ENCODE peak calls at places on chromosomes 4 and X, in six cellular contexts. U is astrocyte, R is fibroblast of mammary gland, I is NB4, Y is upper lobe of left lung, V is OCI-LY7. F is an unnamed sample.

GRCh38 chr4:82885410-82885809 is 5.5 kb downstream of the SEC31A start:
- DNase-seq in U (no peak), R (peak), I (no peak), Y (no peak), V (no peak), F (no peak)

GRCh38 chr4:75555294-75556164 is at the start of gene ODAPH:
- DNase-seq in U (peak), R (peak), I (no peak), Y (no peak), V (no peak), F (no peak)

GRCh38 chr4:7393491-7394183 is 41.1 kb downstream of the PSAPL1 start:
- DNase-seq in U (no peak), R (no peak), I (no peak), Y (no peak), V (no peak), F (peak)

GRCh38 chr4:54322817-54323417 is 93.8 kb downstream of the PDGFRA start:
- DNase-seq in U (peak), R (peak), I (peak), Y (no peak), V (peak), F (peak)

GRCh38 chr4:160299608-160300007 is 1196.7 kb downstream of the RAPGEF2 start:
- DNase-seq in U (no peak), R (no peak), I (no peak), Y (no peak), V (no peak), F (no peak)

GRCh38 chr4:77305766-77306165 is 148.8 kb downstream of the CCNG2 start:
- DNase-seq in U (no peak), R (no peak), I (no peak), Y (no peak), V (no peak), F (no peak)

GRCh38 chr4:186765673-186766546 is 42.3 kb upstream of the FAT1 start:
- DNase-seq in U (peak), R (no peak), I (no peak), Y (no peak), V (no peak), F (no peak)

GRCh38 chrX:133796282-133796681 is 189.1 kb downstream of the GPC3 start:
- DNase-seq in U (no peak), R (no peak), I (no peak), Y (no peak), V (no peak), F (no peak)

GRCh38 chr4:41146716-41147506 is 67.4 kb downstream of the APBB2 start:
- DNase-seq in U (peak), R (peak), I (no peak), Y (peak), V (no peak), F (peak)

GRCh38 chrX:153353416-153353815 is 19.5 kb downstream of the ZNF275 start:
- DNase-seq in U (no peak), R (no peak), I (no peak), Y (peak), V (peak), F (peak)

GRCh38 chrX:100647095-100647494 is 3.1 kb downstream of the SRPX2 start:
- DNase-seq in U (peak), R (peak), I (no peak), Y (no peak), V (peak), F (no peak)

GRCh38 chrX:115350696-115351408 is 61.3 kb downstream of the LUZP4 start:
- DNase-seq in U (no peak), R (no peak), I (no peak), Y (no peak), V (no peak), F (no peak)

GRCh38 chr4:183399166-183399565 is 45.3 kb upstream of the CDKN2AIP start:
- DNase-seq in U (no peak), R (no peak), I (peak), Y (peak), V (no peak), F (no peak)

GRCh38 chrX:79162076-79162475 is 17.6 kb downstream of the GPR174 start:
- DNase-seq in U (no peak), R (no peak), I (no peak), Y (no peak), V (no peak), F (no peak)

GRCh38 chr4:17605236-17605635 is 9.2 kb upstream of the MED28 start:
- DNase-seq in U (no peak), R (peak), I (no peak), Y (no peak), V (no peak), F (no peak)

GRCh38 chr4:132297346-132297745 is 851.7 kb upstream of the PCDH10 start:
- DNase-seq in U (peak), R (no peak), I (no peak), Y (no peak), V (no peak), F (no peak)
- TF ChIP-seq CTCF in U (no peak), R (no peak), I (no peak), Y (no peak), V (no peak), F (no peak)

DNA sequence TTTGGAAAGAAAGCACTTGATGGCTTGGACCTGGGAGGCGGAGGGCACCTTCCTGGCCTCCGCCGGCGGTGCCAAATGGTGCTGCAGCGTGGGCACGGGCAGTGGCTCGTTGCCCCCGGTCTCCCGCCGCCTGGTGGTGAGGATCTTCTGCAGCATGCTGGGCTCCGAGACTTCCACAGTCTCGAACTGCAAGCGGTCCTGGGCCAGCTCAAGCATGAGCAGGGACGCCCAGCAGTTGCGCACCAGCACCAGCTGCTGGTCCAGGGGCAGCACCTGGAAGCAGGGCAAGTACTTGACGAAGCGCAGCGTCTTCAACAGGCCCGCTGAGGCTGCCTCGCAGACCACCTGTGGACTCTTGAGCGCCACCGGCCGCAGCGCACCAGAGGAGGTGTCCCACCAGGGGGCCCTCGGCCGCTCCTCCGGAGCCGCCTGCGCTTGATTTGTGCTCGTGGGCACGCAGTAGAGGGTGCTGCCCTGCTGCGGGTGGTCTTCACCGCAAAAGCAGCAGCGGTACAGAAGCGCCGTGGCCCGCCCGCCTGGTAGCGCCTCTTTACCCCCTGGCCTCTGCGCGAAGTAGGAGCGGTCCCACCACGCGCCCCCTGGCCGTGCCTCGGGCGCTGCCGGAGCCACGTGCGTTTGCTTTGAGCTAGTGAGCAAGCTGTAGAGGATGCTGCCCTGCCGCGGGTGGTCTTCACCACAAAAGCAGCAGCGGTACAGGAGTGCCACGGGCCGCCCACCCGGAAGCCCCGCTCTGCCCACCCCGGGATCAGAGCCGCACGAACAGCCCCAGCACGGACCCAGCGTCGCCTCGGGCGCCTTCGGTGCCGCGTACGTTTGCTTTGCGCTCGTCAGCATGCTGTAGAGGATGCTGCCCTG is 689 bp downstream of the NR0B1 start:
- DNase-seq in U (no peak), R (peak), I (no peak), Y (peak), V (no peak), F (peak)
- TF ChIP-seq CTCF in U (no peak), R (no peak), I (no peak), Y (no peak), V (no peak), F (peak)

GRCh38 chrX:38260231-38260630 is 39.6 kb upstream of the SRPX start:
- DNase-seq in U (no peak), R (peak), I (peak), Y (no peak), V (peak), F (peak)
- TF ChIP-seq CTCF in U (peak), R (peak), I (peak), Y (no peak), V (peak), F (peak)

GRCh38 chrX:53280316-53280702 is 1.1 kb downstream of the IQSEC2 start:
- DNase-seq in U (no peak), R (no peak), I (no peak), Y (no peak), V (no peak), F (no peak)
- TF ChIP-seq CTCF in U (no peak), R (no peak), I (no peak), Y (no peak), V (no peak), F (no peak)

GRCh38 chr4:170139764-170140163 is 50.0 kb upstream of the AADAT start:
- DNase-seq in U (peak), R (peak), I (no peak), Y (no peak), V (no peak), F (no peak)
- TF ChIP-seq CTCF in U (no peak), R (no peak), I (no peak), Y (no peak), V (no peak), F (no peak)

GRCh38 chr4:55880652-55881280 is 27.3 kb downstream of the EXOC1 start:
- DNase-seq in U (no peak), R (no peak), I (no peak), Y (no peak), V (no peak), F (no peak)
- TF ChIP-seq CTCF in U (no peak), R (no peak), I (no peak), Y (no peak), V (no peak), F (no peak)

F was measured in H9.